ENCODE peak calls at places on chromosome 4, in six cellular contexts. Q, W, H, K, S and D are unnamed samples. For H3K9me3 and H3K4me1, the result is how much of the 10 kb centered on the place peaks cover.

GRCh38 chr4:148481644-148482043 is 39.4 kb upstream of the NR3C2 start:
- DNase-seq in Q (no peak), W (no peak), H (no peak), K (no peak), S (no peak), D (no peak)

GRCh38 chr4:182449186-182449880 is 206.1 kb downstream of the TENM3 start:
- DNase-seq in Q (no peak), W (no peak), H (peak), K (no peak), S (no peak), D (no peak)

GRCh38 chr4:136900706-136901105 is 631.6 kb downstream of the PCDH18 start:
- DNase-seq in Q (no peak), W (no peak), H (no peak), K (no peak), S (no peak), D (no peak)

GRCh38 chr4:123398803-123399637 is 2.4 kb downstream of the SPRY1 start:
- DNase-seq in Q (peak), W (peak), H (peak), K (peak), S (peak), D (peak)

GRCh38 chr4:133084421-133084820 is 64.7 kb upstream of the PCDH10 start:
- DNase-seq in Q (no peak), W (no peak), H (no peak), K (no peak), S (no peak), D (no peak)

GRCh38 chr4:95627004-95627403 is 78.2 kb upstream of the UNC5C start:
- DNase-seq in Q (no peak), W (no peak), H (no peak), K (no peak), S (no peak), D (no peak)

GRCh38 chr4:1578968-1579833 is 104.9 kb downstream of the FAM53A start:
- DNase-seq in Q (peak), W (peak), H (peak), K (peak), S (peak), D (peak)

GRCh38 chr4:3067473-3068001 is 6.8 kb downstream of the HTT-AS start:
- DNase-seq in Q (no peak), W (no peak), H (no peak), K (no peak), S (no peak), D (no peak)

GRCh38 chr4:26864904-26865303 is 4.3 kb downstream of the STIM2 start:
- DNase-seq in Q (no peak), W (no peak), H (no peak), K (no peak), S (no peak), D (no peak)

GRCh38 chr4:174154455-174154854 is 129.0 kb downstream of the FBXO8 start:
- DNase-seq in Q (no peak), W (no peak), H (peak), K (peak), S (no peak), D (no peak)

GRCh38 chr4:2797545-2798305 is 4.8 kb downstream of the SH3BP2 start:
- DNase-seq in Q (no peak), W (peak), H (no peak), K (peak), S (peak), D (peak)

GRCh38 chr4:139530833-139531427 is 25.1 kb downstream of the SETD7 start:
- DNase-seq in Q (peak), W (peak), H (no peak), K (peak), S (no peak), D (no peak)

GRCh38 chr4:54226399-54227260 is 2.5 kb upstream of the PDGFRA start:
- DNase-seq in Q (peak), W (no peak), H (peak), K (peak), S (peak), D (peak)
- TF ChIP-seq POLR2A in Q (no peak), W (no peak), H (peak), K (no peak), S (no peak), D (peak)

DNA sequence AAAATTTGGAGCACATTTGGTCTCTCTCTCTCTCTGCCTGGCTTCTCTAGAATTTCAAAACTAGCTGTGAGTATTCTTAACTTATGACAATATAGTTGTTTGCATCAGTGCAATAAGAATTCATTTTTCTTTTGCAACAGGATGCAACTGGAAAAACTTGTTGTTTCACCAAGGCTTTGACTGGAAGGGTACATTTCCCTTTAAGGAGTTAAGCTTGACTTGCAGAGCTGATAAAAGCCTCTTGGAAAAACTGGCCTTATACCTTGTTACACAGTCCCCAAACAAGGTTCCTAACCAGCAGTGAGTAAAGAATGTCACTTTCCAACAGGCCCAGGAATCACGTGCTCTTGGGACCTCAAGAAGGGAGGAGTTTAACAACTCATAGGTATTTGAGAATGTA is 25.9 kb upstream of the ZNF718 start:
- DNase-seq in Q (no peak), W (no peak), H (no peak), K (no peak), S (no peak), D (no peak)
- H3K9me3 ChIP-seq in Q (under half), W (half or more), H (half or more), K (under half), S (half or more), D (under half)

DNA sequence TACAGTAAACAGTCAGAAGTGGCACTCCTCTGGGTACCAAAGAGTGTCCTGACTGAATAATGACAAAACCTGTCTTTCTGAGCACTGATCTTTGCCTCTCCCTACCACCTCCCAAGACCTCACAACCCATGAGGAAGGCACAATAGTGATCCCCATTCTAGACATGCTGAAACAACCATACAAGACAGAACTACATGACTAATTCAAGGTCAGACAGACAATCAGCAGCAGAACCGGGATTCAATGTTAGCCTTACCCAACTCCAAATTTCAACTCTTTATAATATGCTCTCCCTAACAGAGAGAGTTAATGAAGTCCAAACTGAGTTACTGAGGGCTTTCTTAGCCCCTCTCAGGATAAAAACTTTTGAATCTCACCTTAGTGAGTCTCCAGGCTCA is 71.0 kb downstream of the IRF2 start:
- DNase-seq in Q (no peak), W (no peak), H (peak), K (no peak), S (no peak), D (no peak)
- H3K4me1 ChIP-seq in Q (under half), W (under half), H (under half), K (under half), S (under half), D (under half)

GRCh38 chr4:141636771-141637460 is 533 bp downstream of the IL15 start:
- DNase-seq in Q (peak), W (peak), H (peak), K (peak), S (peak), D (peak)
- TF ChIP-seq POLR2A in Q (no peak), W (no peak), H (no peak), K (no peak), S (no peak), D (no peak)